ENCODE peak calls at places on chromosome 1, in nine cellular contexts. D is NT2/D1, I is RKO, Q is T-helper 1 cell, C is activated T-cell treated with anti-CD3 and anti-CD28 coated beads for 48 hours, Y is H9, W is NCI-H1092 treated with DMSO at 0.1 percent for 48 hours, B is left colon, S is mucosa of gallbladder. A is an unnamed sample.

GRCh38 chr1:3311711-3312110 is 142.8 kb upstream of the ARHGEF16 start:
- DNase-seq in W (no peak), Q (no peak), C (no peak), B (no peak), Y (no peak), D (no peak), I (no peak), S (no peak), A (no peak)

GRCh38 chr1:46020005-46020404 is 112.4 kb downstream of the PIK3R3 start:
- DNase-seq in S (no peak), Q (no peak), I (no peak), C (no peak), Y (no peak), D (no peak), W (no peak), B (no peak), A (no peak)

GRCh38 chr1:243421784-243422183 is 165.9 kb downstream of the SDCCAG8 start:
- DNase-seq in C (peak), W (peak), I (no peak), D (no peak), Y (peak), Q (peak), S (no peak), B (peak), A (peak)

GRCh38 chr1:168148916-168149315 is 12.2 kb upstream of the GPR161 start:
- DNase-seq in I (no peak), B (no peak), D (no peak), C (no peak), Y (no peak), W (no peak), S (no peak), Q (no peak), A (no peak)

GRCh38 chr1:94873520-94874351 is 53.2 kb downstream of the CNN3 start:
- DNase-seq in B (no peak), I (no peak), C (no peak), Y (no peak), S (no peak), D (no peak), Q (no peak), W (peak), A (peak)

GRCh38 chr1:235599536-235599935 is 50.0 kb downstream of the GNG4 start:
- DNase-seq in Y (no peak), S (no peak), D (no peak), W (no peak), Q (no peak), I (no peak), B (no peak), C (no peak), A (no peak)

GRCh38 chr1:31036749-31037500 is 28.6 kb downstream of the PUM1 start:
- DNase-seq in S (no peak), B (no peak), Y (no peak), C (no peak), Q (no peak), D (no peak), W (no peak), I (no peak), A (no peak)

GRCh38 chr1:156376958-156377919 is 8.2 kb downstream of the RHBG start:
- DNase-seq in W (no peak), I (no peak), Y (no peak), B (no peak), S (no peak), Q (no peak), D (no peak), C (no peak), A (no peak)

GRCh38 chr1:67724928-67725560 is 40.0 kb downstream of the GADD45A start:
- DNase-seq in B (no peak), Y (no peak), D (no peak), S (peak), W (peak), C (no peak), I (no peak), Q (no peak), A (peak)

GRCh38 chr1:41355356-41355755 is 5.9 kb upstream of the FOXO6 start:
- DNase-seq in B (peak), S (no peak), I (no peak), C (no peak), W (no peak), Q (no peak), Y (no peak), D (no peak), A (no peak)

GRCh38 chr1:95503371-95504145 is 269.5 kb downstream of the RWDD3 start:
- DNase-seq in Q (no peak), B (no peak), D (no peak), W (no peak), C (no peak), Y (no peak), I (no peak), S (no peak), A (no peak)

GRCh38 chr1:146016891-146017290 is 4.6 kb downstream of the HJV start:
- DNase-seq in S (no peak), B (no peak), D (no peak), I (no peak), Q (no peak), Y (no peak), C (no peak), W (no peak), A (no peak)

GRCh38 chr1:42177551-42177981 is 13.0 kb upstream of the GUCA2A start:
- DNase-seq in B (no peak), D (no peak), W (peak), Y (no peak), C (no peak), I (no peak), S (peak), Q (no peak), A (peak)

GRCh38 chr1:204723131-204723787 is 37.7 kb upstream of the LRRN2 start:
- DNase-seq in C (no peak), W (peak), B (no peak), S (no peak), D (no peak), Y (peak), Q (no peak), I (no peak), A (peak)

GRCh38 chr1:109767596-109768334 is 4.0 kb upstream of the EPS8L3 start:
- DNase-seq in Y (no peak), S (no peak), C (no peak), B (peak), I (no peak), Q (no peak), D (no peak), W (no peak), A (no peak)

GRCh38 chr1:155011437-155011907 is 8.9 kb downstream of the ZBTB7B start:
- DNase-seq in Q (no peak), I (no peak), D (no peak), S (no peak), B (peak), Y (no peak), C (no peak), W (no peak), A (no peak)

GRCh38 chr1:57307382-57307781 is 116.5 kb downstream of the DAB1 start:
- DNase-seq in W (no peak), S (peak), Y (peak), Q (peak), C (no peak), D (peak), I (no peak), B (peak), A (no peak)

GRCh38 chr1:32454726-32455125 is 10.1 kb upstream of the ZBTB8B start:
- DNase-seq in I (no peak), C (no peak), S (peak), B (no peak), Y (no peak), D (no peak), Q (no peak), W (peak), A (peak)

GRCh38 chr1:230868736-230869385 is 540 bp upstream of the C1orf198 start:
- DNase-seq in Q (no peak), B (peak), S (peak), D (peak), Y (peak), C (no peak), W (peak), I (peak), A (peak)

GRCh38 chr1:236472850-236473788 is 50.7 kb upstream of the LGALS8 start:
- DNase-seq in C (no peak), Q (no peak), Y (no peak), D (no peak), S (no peak), B (no peak), I (no peak), W (no peak), A (no peak)

GRCh38 chr1:43069481-43070050 is 102.5 kb downstream of the EBNA1BP2 start:
- DNase-seq in D (no peak), C (no peak), I (no peak), B (no peak), Y (peak), Q (no peak), S (no peak), W (no peak), A (peak)

GRCh38 chr1:177343445-177343844 is 172.7 kb downstream of the BRINP2 start:
- DNase-seq in Q (no peak), I (no peak), S (no peak), B (no peak), Y (no peak), C (no peak), W (no peak), D (no peak), A (no peak)

GRCh38 chr1:21564521-21565095 is 55.4 kb downstream of the ALPL start:
- DNase-seq in B (no peak), I (peak), C (no peak), Y (no peak), Q (no peak), D (no peak), W (no peak), S (no peak), A (no peak)

GRCh38 chr1:75327395-75327794 is 193.2 kb downstream of the LHX8 start:
- DNase-seq in S (no peak), B (no peak), Q (no peak), D (no peak), Y (no peak), I (no peak), W (no peak), C (no peak), A (no peak)

GRCh38 chr1:24233684-24234600 is 46.9 kb upstream of the IFNLR1 start:
- DNase-seq in C (no peak), B (no peak), Q (no peak), I (no peak), W (no peak), S (no peak), D (no peak), Y (no peak), A (peak)

GRCh38 chr1:84675631-84676030 is 14.6 kb downstream of the SSX2IP start:
- DNase-seq in Y (no peak), W (no peak), I (no peak), D (no peak), S (no peak), B (no peak), Q (no peak), C (no peak), A (no peak)

GRCh38 chr1:36883315-36883949 is 150.9 kb downstream of the GRIK3 start:
- DNase-seq in Q (no peak), S (peak), I (no peak), W (no peak), Y (peak), B (no peak), C (no peak), D (no peak), A (no peak)

GRCh38 chr1:214506972-214507431 is 44.4 kb downstream of the PTPN14 start:
- DNase-seq in D (no peak), Q (no peak), Y (no peak), B (peak), W (no peak), S (peak), C (no peak), I (no peak), A (no peak)

GRCh38 chr1:100606438-100606837 is 68.5 kb downstream of the GPR88 start:
- DNase-seq in Y (no peak), S (peak), Q (no peak), C (no peak), W (no peak), B (no peak), I (peak), D (no peak), A (no peak)

GRCh38 chr1:37482796-37483744 is 8.7 kb downstream of the ZC3H12A start:
- DNase-seq in I (no peak), C (no peak), S (no peak), Y (no peak), D (no peak), B (no peak), Q (no peak), W (no peak), A (no peak)

GRCh38 chr1:110390096-110390495 is 730 bp downstream of the SLC16A4 start:
- DNase-seq in S (peak), B (peak), D (no peak), W (no peak), Y (no peak), Q (no peak), I (no peak), C (no peak), A (no peak)

GRCh38 chr1:46065405-46065804 is 67.0 kb downstream of the PIK3R3 start:
- DNase-seq in I (peak), S (no peak), B (no peak), Y (no peak), C (no peak), Q (no peak), D (no peak), W (no peak), A (no peak)

GRCh38 chr1:39973503-39974135 is 18.7 kb downstream of the MFSD2A start:
- DNase-seq in C (peak), Y (peak), B (peak), W (peak), S (peak), Q (peak), D (peak), I (peak), A (peak)

GRCh38 chr1:160046494-160047115 is 14.8 kb upstream of the PIGM start:
- DNase-seq in B (peak), C (peak), S (peak), Y (peak), W (peak), D (no peak), I (no peak), Q (peak), A (peak)